ENCODE peak calls at places on chromosomes 5 and 9, in nine cellular contexts. G is GM12865, V is hepatocyte, O is neural crest cell, D is Panc1, Y is B cell, M is A549, X is GM13977, C is right lobe of liver. P is an unnamed sample.

GRCh38 chr5:1636981-1637638 is 113.3 kb upstream of the LPCAT1 start:
- DNase-seq in G (no peak), V (no peak), O (no peak), D (no peak), Y (no peak), M (no peak), X (no peak), C (no peak), P (no peak)

GRCh38 chr9:115225459-115226116 is 107.6 kb upstream of the TNC start:
- DNase-seq in G (no peak), V (no peak), O (no peak), D (no peak), Y (no peak), M (no peak), X (no peak), C (no peak), P (no peak)

GRCh38 chr5:143713331-143714032 is 98.5 kb upstream of the HMHB1 start:
- DNase-seq in G (no peak), V (no peak), O (no peak), D (no peak), Y (no peak), M (no peak), X (no peak), C (no peak), P (no peak)

GRCh38 chr5:173774212-173774850 is 113.8 kb upstream of the CPEB4 start:
- DNase-seq in G (no peak), V (no peak), O (no peak), D (no peak), Y (no peak), M (no peak), X (no peak), C (no peak), P (no peak)

GRCh38 chr9:90300901-90301688 is 341.5 kb downstream of the DIRAS2 start:
- DNase-seq in G (no peak), V (peak), O (no peak), D (peak), Y (no peak), M (peak), X (no peak), C (no peak), P (no peak)

GRCh38 chr9:135704366-135704947 is 2.5 kb downstream of the KCNT1 start:
- DNase-seq in G (no peak), V (no peak), O (no peak), D (no peak), Y (no peak), M (no peak), X (no peak), C (no peak), P (no peak)

GRCh38 chr9:93064392-93065124 is 6.1 kb downstream of the SUSD3 start:
- DNase-seq in G (peak), V (no peak), O (no peak), D (no peak), Y (peak), M (no peak), X (peak), C (no peak), P (peak)

GRCh38 chr5:112533315-112533867 is 114.3 kb upstream of the EPB41L4A start:
- DNase-seq in G (peak), V (peak), O (no peak), D (no peak), Y (no peak), M (peak), X (no peak), C (no peak), P (peak)

GRCh38 chr9:109956811-109957440 is 176.9 kb downstream of the PALM2AKAP2 start:
- DNase-seq in G (no peak), V (no peak), O (no peak), D (no peak), Y (no peak), M (no peak), X (no peak), C (no peak), P (no peak)

GRCh38 chr5:158534203-158534602 is 565.5 kb downstream of the EBF1 start:
- DNase-seq in G (no peak), V (no peak), O (no peak), D (no peak), Y (no peak), M (no peak), X (no peak), C (no peak), P (no peak)

GRCh38 chr5:81768960-81769452 is 18.1 kb upstream of the SSBP2 start:
- DNase-seq in G (no peak), V (peak), O (no peak), D (peak), Y (no peak), M (peak), X (no peak), C (no peak), P (no peak)

DNA sequence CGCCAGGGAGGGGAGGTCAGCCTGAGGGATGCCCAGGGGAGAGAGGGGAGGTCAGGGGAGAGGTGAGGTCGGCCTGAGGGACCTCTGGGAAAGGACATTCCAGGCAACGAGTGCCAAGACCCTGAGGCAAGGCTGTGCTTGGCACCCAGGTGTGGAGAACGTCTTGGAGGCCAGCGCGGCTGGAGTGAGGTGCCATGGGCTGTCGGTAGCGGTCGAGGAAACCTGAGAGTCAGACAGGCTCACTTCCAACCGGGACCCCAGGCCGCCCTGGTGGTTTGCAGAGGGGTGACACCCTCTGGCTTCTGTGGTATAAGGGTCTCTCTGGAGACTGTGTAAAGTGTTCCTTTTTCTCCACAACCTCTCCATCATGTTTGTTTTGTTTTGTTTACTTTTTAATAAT is 82.9 kb downstream of the CACNA1B start:
- DNase-seq in G (no peak), V (no peak), O (no peak), D (no peak), Y (no peak), M (no peak), X (no peak), C (no peak), P (no peak)
- TF ChIP-seq CTCF in G (peak), V (no peak), O (no peak), D (no peak), Y (no peak), M (no peak), X (no peak), C (no peak), P (no peak)

DNA sequence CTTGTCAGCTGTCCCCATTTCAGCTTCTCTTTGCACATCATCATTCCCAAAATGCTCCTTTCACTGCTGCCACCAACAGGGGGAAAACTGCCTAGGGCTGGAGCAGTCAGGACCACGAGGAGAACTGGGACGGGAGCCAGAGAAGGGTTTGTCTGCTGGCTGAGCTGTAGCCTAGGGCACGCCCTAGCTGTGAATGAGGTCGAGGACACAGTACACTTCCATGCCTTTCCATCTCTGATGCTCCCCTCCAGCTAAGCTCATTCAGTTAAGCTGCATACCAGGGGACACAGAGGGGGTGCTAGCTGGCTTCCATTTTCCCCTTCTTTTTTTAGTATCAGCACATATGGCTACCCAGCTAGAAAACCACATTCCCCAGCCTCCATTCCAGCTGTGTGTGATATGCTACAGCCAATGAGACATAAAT is 64.7 kb downstream of the STK10 start:
- DNase-seq in G (no peak), V (peak), O (no peak), D (no peak), Y (no peak), M (no peak), X (no peak), C (no peak), P (no peak)
- TF ChIP-seq CTCF in G (no peak), V (no peak), O (no peak), D (no peak), Y (no peak), M (no peak), X (no peak), C (no peak), P (no peak)

GRCh38 chr9:82555408-82555807 is 507.5 kb downstream of the RASEF start:
- DNase-seq in G (no peak), V (no peak), O (no peak), D (no peak), Y (no peak), M (no peak), X (no peak), C (no peak), P (no peak)
- TF ChIP-seq CTCF in G (no peak), V (no peak), O (no peak), D (no peak), Y (no peak), M (no peak), X (no peak), C (no peak), P (no peak)

GRCh38 chr9:98419260-98419603 is 163.8 kb upstream of the TBC1D2 start:
- DNase-seq in G (no peak), V (no peak), O (no peak), D (no peak), Y (no peak), M (no peak), X (no peak), C (no peak), P (no peak)
- TF ChIP-seq CTCF in G (no peak), V (no peak), O (no peak), D (no peak), Y (no peak), M (no peak), X (no peak), C (no peak), P (no peak)

GRCh38 chr5:162956570-162956969 is 480.8 kb upstream of the CCNG1 start:
- DNase-seq in G (no peak), V (no peak), O (no peak), D (no peak), Y (no peak), M (no peak), X (no peak), C (no peak), P (no peak)
- TF ChIP-seq CTCF in G (no peak), V (no peak), O (peak), D (no peak), Y (no peak), M (no peak), X (no peak), C (no peak), P (no peak)

GRCh38 chr5:177369050-177369912 is 11.6 kb downstream of the RGS14 start:
- DNase-seq in G (peak), V (peak), O (peak), D (no peak), Y (peak), M (peak), X (peak), C (no peak), P (peak)
- TF ChIP-seq CTCF in G (peak), V (peak), O (peak), D (peak), Y (peak), M (peak), X (peak), C (peak), P (peak)

DNA sequence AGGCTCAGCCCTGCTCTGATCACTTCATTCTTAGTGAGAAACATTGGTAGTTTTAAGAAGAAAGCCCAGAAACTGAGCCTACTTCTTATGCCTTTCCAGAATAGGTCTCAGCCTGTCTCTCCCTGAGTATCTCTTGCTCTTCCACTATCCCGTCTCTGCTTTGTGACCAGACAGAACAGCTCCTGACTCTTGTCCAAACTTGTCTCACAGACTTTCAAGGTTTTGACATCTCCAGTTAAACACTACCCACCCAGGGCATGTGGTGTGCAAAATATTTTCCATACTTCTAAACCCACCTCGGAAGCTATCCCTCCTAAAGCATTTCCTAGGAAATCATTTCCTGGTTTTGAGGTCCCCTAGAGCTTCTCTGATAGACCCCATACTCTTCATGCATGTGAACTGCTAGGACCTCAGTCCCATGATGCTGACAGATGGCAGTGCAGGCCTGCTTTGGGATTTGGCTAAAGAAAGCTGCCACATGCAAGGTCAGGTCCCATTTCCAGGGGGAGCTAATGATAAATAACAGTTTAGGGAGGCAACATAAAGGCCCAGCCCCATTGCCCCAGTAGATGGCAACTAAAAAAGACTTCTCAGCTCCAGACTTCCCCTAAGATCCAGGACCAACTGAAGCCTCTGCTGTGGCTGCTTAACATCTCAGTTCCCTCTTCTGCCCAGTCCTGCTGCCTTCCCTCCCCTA is 211.5 kb downstream of the MED10 start:
- DNase-seq in G (no peak), V (no peak), O (no peak), D (no peak), Y (no peak), M (no peak), X (no peak), C (no peak), P (no peak)
- TF ChIP-seq CTCF in G (no peak), V (no peak), O (no peak), D (no peak), Y (no peak), M (no peak), X (peak), C (no peak), P (no peak)

DNA sequence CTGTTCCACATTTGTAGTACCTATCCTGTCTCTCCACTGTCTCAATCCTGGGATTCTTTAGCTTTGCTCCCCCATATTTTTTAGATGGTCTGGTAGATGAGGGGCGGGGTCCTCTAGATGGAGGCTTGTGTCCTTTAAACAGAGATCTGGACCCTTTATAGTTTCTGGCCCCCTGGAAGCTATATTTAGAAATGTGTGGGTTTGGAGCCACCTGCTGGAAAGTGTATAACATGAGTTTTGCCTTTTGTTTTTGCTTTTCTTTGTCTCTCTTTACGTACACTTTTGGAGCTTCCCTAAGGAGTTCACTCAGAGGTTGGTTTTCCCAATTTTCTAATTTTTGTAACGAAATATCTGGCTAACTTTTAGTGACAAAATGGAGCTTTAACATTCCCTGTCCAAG is 110.7 kb downstream of the CFAP95 start:
- DNase-seq in G (no peak), V (peak), O (peak), D (no peak), Y (no peak), M (no peak), X (no peak), C (no peak), P (no peak)
- TF ChIP-seq CTCF in G (no peak), V (peak), O (peak), D (peak), Y (no peak), M (peak), X (no peak), C (peak), P (no peak)

GRCh38 chr5:98735806-98736507 is 37.5 kb upstream of the RGMB start:
- DNase-seq in G (no peak), V (no peak), O (no peak), D (no peak), Y (no peak), M (no peak), X (no peak), C (no peak), P (no peak)

GRCh38 chr5:98736753-98737152 is 36.7 kb upstream of the RGMB start:
- DNase-seq in G (no peak), V (no peak), O (no peak), D (no peak), Y (no peak), M (no peak), X (no peak), C (no peak), P (no peak)

DNA sequence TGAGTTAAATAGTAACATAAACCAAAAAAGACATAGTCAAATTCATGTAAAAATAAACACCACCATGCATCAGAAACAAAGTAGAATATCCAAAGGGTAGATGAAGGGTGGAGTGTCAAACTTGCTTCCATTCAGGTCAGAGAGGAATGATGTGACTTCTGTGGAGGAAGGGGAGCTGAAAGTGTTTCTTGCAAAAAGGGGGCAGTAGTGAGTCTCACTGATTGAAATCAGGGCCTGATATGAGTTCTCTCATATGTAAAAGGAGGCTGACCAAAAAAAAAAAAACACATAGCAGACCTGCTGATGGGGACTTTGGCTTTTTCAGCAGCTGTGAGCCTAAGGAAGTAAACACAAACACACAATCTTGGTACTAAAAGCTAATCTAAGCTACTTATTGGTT is 38.8 kb upstream of the RGMB start:
- DNase-seq in G (no peak), V (no peak), O (no peak), D (no peak), Y (no peak), M (no peak), X (no peak), C (no peak), P (no peak)
- TF ChIP-seq CTCF in G (no peak), V (no peak), O (no peak), D (peak), Y (no peak), M (no peak), X (no peak), C (no peak), P (no peak)

P was measured in GM20000.